ENCODE peak calls at places on chromosome 1, in seven cellular contexts. One of them, this sample, is unnamed.

GRCh38 chr1:190578015-190578414 is 100.4 kb upstream of the BRINP3 start:
- DNase-seq in nephron progenitor cell: no peak
- DNase-seq in type B pancreatic cell: no peak
- DNase-seq in AG04450: no peak
- DNase-seq in lower leg skin: no peak
- DNase-seq in cardiac muscle cell: no peak
- DNase-seq in mucosa of descending colon: no peak
- DNase-seq in this sample: no peak

GRCh38 chr1:22588899-22589422 is 25.7 kb downstream of the EPHA8 start:
- DNase-seq in nephron progenitor cell: no peak
- DNase-seq in type B pancreatic cell: no peak
- DNase-seq in AG04450: no peak
- DNase-seq in lower leg skin: no peak
- DNase-seq in cardiac muscle cell: no peak
- DNase-seq in mucosa of descending colon: no peak
- DNase-seq in this sample: no peak

GRCh38 chr1:218459450-218459849 is 114.3 kb downstream of the TGFB2 start:
- DNase-seq in nephron progenitor cell: no peak
- DNase-seq in type B pancreatic cell: no peak
- DNase-seq in AG04450: no peak
- DNase-seq in lower leg skin: no peak
- DNase-seq in cardiac muscle cell: no peak
- DNase-seq in mucosa of descending colon: no peak
- DNase-seq in this sample: no peak

GRCh38 chr1:155938220-155938627 is 3.2 kb upstream of the RXFP4 start:
- DNase-seq in nephron progenitor cell: no peak
- DNase-seq in type B pancreatic cell: no peak
- DNase-seq in AG04450: no peak
- DNase-seq in lower leg skin: no peak
- DNase-seq in cardiac muscle cell: peak; percentile 77
- DNase-seq in mucosa of descending colon: peak; percentile 75
- DNase-seq in this sample: peak; percentile 73

GRCh38 chr1:14112613-14113012 is 412.6 kb downstream of the PRDM2 start:
- DNase-seq in nephron progenitor cell: no peak
- DNase-seq in type B pancreatic cell: no peak
- DNase-seq in AG04450: no peak
- DNase-seq in lower leg skin: no peak
- DNase-seq in cardiac muscle cell: no peak
- DNase-seq in mucosa of descending colon: no peak
- DNase-seq in this sample: no peak

GRCh38 chr1:67952071-67952470 is 98.4 kb downstream of the DIRAS3 start:
- DNase-seq in nephron progenitor cell: no peak
- DNase-seq in type B pancreatic cell: no peak
- DNase-seq in AG04450: no peak
- DNase-seq in lower leg skin: no peak
- DNase-seq in cardiac muscle cell: peak; percentile 79
- DNase-seq in mucosa of descending colon: no peak
- DNase-seq in this sample: no peak

GRCh38 chr1:168618351-168618750 is 41.9 kb downstream of the XCL1 start:
- DNase-seq in nephron progenitor cell: no peak
- DNase-seq in type B pancreatic cell: no peak
- DNase-seq in AG04450: no peak
- DNase-seq in lower leg skin: no peak
- DNase-seq in cardiac muscle cell: no peak
- DNase-seq in mucosa of descending colon: no peak
- DNase-seq in this sample: no peak

GRCh38 chr1:56355918-56356317 is 223.4 kb downstream of the PLPP3 start:
- DNase-seq in nephron progenitor cell: no peak
- DNase-seq in type B pancreatic cell: no peak
- DNase-seq in AG04450: no peak
- DNase-seq in lower leg skin: no peak
- DNase-seq in cardiac muscle cell: no peak
- DNase-seq in mucosa of descending colon: no peak
- DNase-seq in this sample: no peak

GRCh38 chr1:99756598-99756997 is 9.8 kb downstream of the FRRS1 start:
- DNase-seq in nephron progenitor cell: no peak
- DNase-seq in type B pancreatic cell: no peak
- DNase-seq in AG04450: no peak
- DNase-seq in lower leg skin: no peak
- DNase-seq in cardiac muscle cell: no peak
- DNase-seq in mucosa of descending colon: no peak
- DNase-seq in this sample: no peak

GRCh38 chr1:93034397-93034796 is 44.7 kb upstream of the MTF2 start:
- DNase-seq in nephron progenitor cell: no peak
- DNase-seq in type B pancreatic cell: no peak
- DNase-seq in AG04450: no peak
- DNase-seq in lower leg skin: no peak
- DNase-seq in cardiac muscle cell: no peak
- DNase-seq in mucosa of descending colon: no peak
- DNase-seq in this sample: no peak

GRCh38 chr1:174815036-174815435 is 184.7 kb upstream of the CACYBP start:
- DNase-seq in nephron progenitor cell: no peak
- DNase-seq in type B pancreatic cell: no peak
- DNase-seq in AG04450: no peak
- DNase-seq in lower leg skin: no peak
- DNase-seq in cardiac muscle cell: no peak
- DNase-seq in mucosa of descending colon: no peak
- DNase-seq in this sample: peak; percentile 23

GRCh38 chr1:169103002-169103401 is 3.5 kb upstream of the ATP1B1 start:
- DNase-seq in nephron progenitor cell: no peak
- DNase-seq in type B pancreatic cell: no peak
- DNase-seq in AG04450: no peak
- DNase-seq in lower leg skin: no peak
- DNase-seq in cardiac muscle cell: no peak
- DNase-seq in mucosa of descending colon: peak; percentile 36
- DNase-seq in this sample: no peak

GRCh38 chr1:61081637-61082335 is 575 bp upstream of the NFIA start:
- DNase-seq in nephron progenitor cell: peak; percentile 45
- DNase-seq in type B pancreatic cell: no peak
- DNase-seq in AG04450: no peak
- DNase-seq in lower leg skin: peak; percentile 32
- DNase-seq in cardiac muscle cell: peak; percentile 69
- DNase-seq in mucosa of descending colon: peak; percentile 69
- DNase-seq in this sample: no peak

GRCh38 chr1:247115141-247115510 is 11.0 kb upstream of the ZNF669 start:
- DNase-seq in nephron progenitor cell: no peak
- DNase-seq in type B pancreatic cell: peak; percentile 59
- DNase-seq in AG04450: no peak
- DNase-seq in lower leg skin: no peak
- DNase-seq in cardiac muscle cell: no peak
- DNase-seq in mucosa of descending colon: no peak
- DNase-seq in this sample: no peak

GRCh38 chr1:26784023-26784871 is 3.5 kb upstream of the PIGV start:
- DNase-seq in nephron progenitor cell: no peak
- DNase-seq in type B pancreatic cell: no peak
- DNase-seq in AG04450: peak; percentile 61
- DNase-seq in lower leg skin: peak; percentile 51
- DNase-seq in cardiac muscle cell: peak; percentile 90
- DNase-seq in mucosa of descending colon: peak; percentile 88
- DNase-seq in this sample: no peak

GRCh38 chr1:223738465-223739365 is 26.4 kb downstream of the CAPN2 start:
- DNase-seq in nephron progenitor cell: no peak
- DNase-seq in type B pancreatic cell: no peak
- DNase-seq in AG04450: no peak
- DNase-seq in lower leg skin: no peak
- DNase-seq in cardiac muscle cell: no peak
- DNase-seq in mucosa of descending colon: peak; percentile 77
- DNase-seq in this sample: no peak

GRCh38 chr1:201495447-201496295 is 11.3 kb downstream of the CSRP1 start:
- DNase-seq in nephron progenitor cell: peak; percentile 33
- DNase-seq in type B pancreatic cell: no peak
- DNase-seq in AG04450: no peak
- DNase-seq in lower leg skin: peak; percentile 62
- DNase-seq in cardiac muscle cell: peak; percentile 88
- DNase-seq in mucosa of descending colon: peak; percentile 58
- DNase-seq in this sample: no peak

GRCh38 chr1:248858096-248858890 is 592 bp downstream of the ZNF692 start:
- DNase-seq in nephron progenitor cell: peak; percentile 70
- DNase-seq in type B pancreatic cell: peak; percentile 79
- DNase-seq in AG04450: no peak
- DNase-seq in lower leg skin: no peak
- DNase-seq in cardiac muscle cell: peak; percentile 72
- DNase-seq in mucosa of descending colon: peak; percentile 75
- DNase-seq in this sample: peak; percentile 85

GRCh38 chr1:168230709-168231108 is 4.9 kb downstream of the SFT2D2 start:
- DNase-seq in nephron progenitor cell: no peak
- DNase-seq in type B pancreatic cell: no peak
- DNase-seq in AG04450: no peak
- DNase-seq in lower leg skin: no peak
- DNase-seq in cardiac muscle cell: no peak
- DNase-seq in mucosa of descending colon: no peak
- DNase-seq in this sample: no peak

GRCh38 chr1:27071049-27071416 is 58.4 kb upstream of the TENT5B start:
- DNase-seq in nephron progenitor cell: peak; percentile 52
- DNase-seq in type B pancreatic cell: no peak
- DNase-seq in AG04450: no peak
- DNase-seq in lower leg skin: peak; percentile 33
- DNase-seq in cardiac muscle cell: peak; percentile 32
- DNase-seq in mucosa of descending colon: no peak
- DNase-seq in this sample: no peak

GRCh38 chr1:183180213-183180612 is 5.9 kb upstream of the LAMC2 start:
- DNase-seq in nephron progenitor cell: no peak
- DNase-seq in type B pancreatic cell: no peak
- DNase-seq in AG04450: peak; percentile 65
- DNase-seq in lower leg skin: peak; percentile 78
- DNase-seq in cardiac muscle cell: peak; percentile 19
- DNase-seq in mucosa of descending colon: peak; percentile 61
- DNase-seq in this sample: peak; percentile 28

GRCh38 chr1:57061369-57061768 is 95.6 kb upstream of the C8B start:
- DNase-seq in nephron progenitor cell: no peak
- DNase-seq in type B pancreatic cell: no peak
- DNase-seq in AG04450: no peak
- DNase-seq in lower leg skin: no peak
- DNase-seq in cardiac muscle cell: peak; percentile 43
- DNase-seq in mucosa of descending colon: no peak
- DNase-seq in this sample: no peak

GRCh38 chr1:21141030-21141429 is 35.7 kb downstream of the EIF4G3 start:
- DNase-seq in nephron progenitor cell: no peak
- DNase-seq in type B pancreatic cell: no peak
- DNase-seq in AG04450: no peak
- DNase-seq in lower leg skin: no peak
- DNase-seq in cardiac muscle cell: peak; percentile 8
- DNase-seq in mucosa of descending colon: no peak
- DNase-seq in this sample: no peak

GRCh38 chr1:43293896-43294760 is 6.7 kb upstream of the TIE1 start:
- DNase-seq in nephron progenitor cell: no peak
- DNase-seq in type B pancreatic cell: no peak
- DNase-seq in AG04450: no peak
- DNase-seq in lower leg skin: peak; percentile 38
- DNase-seq in cardiac muscle cell: no peak
- DNase-seq in mucosa of descending colon: peak; percentile 80
- DNase-seq in this sample: no peak

GRCh38 chr1:184424945-184425344 is 38.1 kb downstream of the C1orf21 start:
- DNase-seq in nephron progenitor cell: no peak
- DNase-seq in type B pancreatic cell: no peak
- DNase-seq in AG04450: no peak
- DNase-seq in lower leg skin: no peak
- DNase-seq in cardiac muscle cell: no peak
- DNase-seq in mucosa of descending colon: no peak
- DNase-seq in this sample: no peak

GRCh38 chr1:184426278-184426674 is 39.4 kb downstream of the C1orf21 start:
- DNase-seq in nephron progenitor cell: no peak
- DNase-seq in type B pancreatic cell: no peak
- DNase-seq in AG04450: no peak
- DNase-seq in lower leg skin: no peak
- DNase-seq in cardiac muscle cell: no peak
- DNase-seq in mucosa of descending colon: no peak
- DNase-seq in this sample: no peak

GRCh38 chr1:184424171-184424570 is 37.3 kb downstream of the C1orf21 start:
- DNase-seq in nephron progenitor cell: no peak
- DNase-seq in type B pancreatic cell: no peak
- DNase-seq in AG04450: no peak
- DNase-seq in lower leg skin: no peak
- DNase-seq in cardiac muscle cell: no peak
- DNase-seq in mucosa of descending colon: no peak
- DNase-seq in this sample: no peak

GRCh38 chr1:184423649-184424048 is 36.8 kb downstream of the C1orf21 start:
- DNase-seq in nephron progenitor cell: no peak
- DNase-seq in type B pancreatic cell: no peak
- DNase-seq in AG04450: no peak
- DNase-seq in lower leg skin: no peak
- DNase-seq in cardiac muscle cell: no peak
- DNase-seq in mucosa of descending colon: no peak
- DNase-seq in this sample: no peak

GRCh38 chr1:184425449-184426277 is 38.8 kb downstream of the C1orf21 start:
- DNase-seq in nephron progenitor cell: no peak
- DNase-seq in type B pancreatic cell: no peak
- DNase-seq in AG04450: no peak
- DNase-seq in lower leg skin: no peak
- DNase-seq in cardiac muscle cell: no peak
- DNase-seq in mucosa of descending colon: peak; percentile 89
- DNase-seq in this sample: no peak
- TF ChIP-seq CTCF in nephron progenitor cell: no peak
- TF ChIP-seq CTCF in type B pancreatic cell: no peak
- TF ChIP-seq CTCF in AG04450: no peak
- TF ChIP-seq CTCF in lower leg skin: no peak
- TF ChIP-seq CTCF in cardiac muscle cell: no peak
- TF ChIP-seq CTCF in mucosa of descending colon: peak; percentile 10
- TF ChIP-seq CTCF in this sample: no peak

GRCh38 chr1:221162352-221162751 is 283.1 kb downstream of the HLX start:
- DNase-seq in nephron progenitor cell: no peak
- DNase-seq in type B pancreatic cell: no peak
- DNase-seq in AG04450: no peak
- DNase-seq in lower leg skin: no peak
- DNase-seq in cardiac muscle cell: no peak
- DNase-seq in mucosa of descending colon: no peak
- DNase-seq in this sample: no peak
- TF ChIP-seq CTCF in nephron progenitor cell: no peak
- TF ChIP-seq CTCF in type B pancreatic cell: no peak
- TF ChIP-seq CTCF in AG04450: no peak
- TF ChIP-seq CTCF in lower leg skin: no peak
- TF ChIP-seq CTCF in cardiac muscle cell: no peak
- TF ChIP-seq CTCF in mucosa of descending colon: no peak
- TF ChIP-seq CTCF in this sample: no peak

DNA sequence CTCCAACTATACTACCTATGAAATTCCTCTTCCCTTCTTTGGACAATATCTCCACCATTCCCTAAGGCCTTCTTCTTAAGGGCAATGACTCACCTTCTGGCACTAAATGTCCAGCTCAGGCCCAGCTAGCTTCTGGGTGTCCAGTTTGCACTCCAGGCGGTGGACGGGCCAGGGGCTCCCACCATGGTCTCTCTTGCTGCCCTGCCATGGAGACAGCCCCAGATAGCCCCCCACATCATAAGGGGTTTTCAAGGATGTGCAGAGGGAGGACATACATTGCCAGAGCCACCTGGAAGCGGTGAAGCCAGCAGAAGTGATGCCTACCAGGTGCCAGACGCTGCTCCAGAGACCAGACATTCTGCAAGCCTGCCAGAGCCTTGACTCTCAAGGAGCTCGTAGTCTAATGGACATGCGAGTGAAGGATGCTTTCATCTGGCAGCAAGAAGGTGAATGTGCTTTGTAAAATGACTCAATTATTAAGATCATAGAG is 43.7 kb downstream of the C1orf198 start:
- DNase-seq in nephron progenitor cell: no peak
- DNase-seq in type B pancreatic cell: peak; percentile 43
- DNase-seq in AG04450: no peak
- DNase-seq in lower leg skin: peak; percentile 12
- DNase-seq in cardiac muscle cell: no peak
- DNase-seq in mucosa of descending colon: no peak
- DNase-seq in this sample: no peak
- TF ChIP-seq CTCF in nephron progenitor cell: no peak
- TF ChIP-seq CTCF in type B pancreatic cell: no peak
- TF ChIP-seq CTCF in AG04450: no peak
- TF ChIP-seq CTCF in lower leg skin: no peak
- TF ChIP-seq CTCF in cardiac muscle cell: no peak
- TF ChIP-seq CTCF in mucosa of descending colon: no peak
- TF ChIP-seq CTCF in this sample: no peak

GRCh38 chr1:221813887-221814286 is 72.0 kb upstream of the DUSP10 start:
- DNase-seq in nephron progenitor cell: no peak
- DNase-seq in type B pancreatic cell: no peak
- DNase-seq in AG04450: no peak
- DNase-seq in lower leg skin: no peak
- DNase-seq in cardiac muscle cell: no peak
- DNase-seq in mucosa of descending colon: no peak
- DNase-seq in this sample: no peak
- TF ChIP-seq CTCF in nephron progenitor cell: no peak
- TF ChIP-seq CTCF in type B pancreatic cell: no peak
- TF ChIP-seq CTCF in AG04450: no peak
- TF ChIP-seq CTCF in lower leg skin: no peak
- TF ChIP-seq CTCF in cardiac muscle cell: no peak
- TF ChIP-seq CTCF in mucosa of descending colon: no peak
- TF ChIP-seq CTCF in this sample: no peak

This sample was measured in GM13977.